ENCODE peak calls at places on chromosomes 4 and X, in four cellular contexts. A is AG04449, T is HFFc6, Y is DMS153. E is an unnamed sample.

GRCh38 chrX:101682723-101683122 is 23.1 kb upstream of the ARMCX2 start:
- DNase-seq in A (no peak), T (no peak), Y (no peak), E (no peak)

GRCh38 chr4:54367059-54367458 is 138.0 kb downstream of the PDGFRA start:
- DNase-seq in A (no peak), T (no peak), Y (no peak), E (no peak)

GRCh38 chr4:156798438-156798837 is 173.2 kb downstream of the PDGFC start:
- DNase-seq in A (no peak), T (no peak), Y (no peak), E (no peak)

GRCh38 chrX:10620121-10620699 is at the start of gene MID1:
- DNase-seq in A (no peak), T (peak; percentile 77), Y (no peak), E (peak; percentile 34)

GRCh38 chr4:48774760-48775398 is 5.2 kb downstream of the FRYL start:
- DNase-seq in A (no peak), T (no peak), Y (no peak), E (no peak)

GRCh38 chr4:41318839-41319530 is 62.3 kb downstream of the UCHL1 start:
- DNase-seq in A (no peak), T (no peak), Y (peak; percentile 37), E (peak; percentile 95)

GRCh38 chr4:95531141-95531540 is 17.6 kb downstream of the UNC5C start:
- DNase-seq in A (no peak), T (no peak), Y (no peak), E (no peak)

GRCh38 chr4:28254003-28254402 is 1393.4 kb downstream of the STIM2 start:
- DNase-seq in A (no peak), T (no peak), Y (no peak), E (no peak)

GRCh38 chrX:24235084-24235710 is 78.7 kb downstream of the SUPT20HL2 start:
- DNase-seq in A (no peak), T (no peak), Y (no peak), E (no peak)

GRCh38 chr4:17310269-17310652 is 201.6 kb downstream of the QDPR start:
- DNase-seq in A (peak; percentile 5), T (peak; percentile 75), Y (no peak), E (no peak)

GRCh38 chrX:10615931-10616780 is 4.2 kb downstream of the MID1 start:
- DNase-seq in A (no peak), T (peak; percentile 76), Y (no peak), E (peak; percentile 18)

GRCh38 chrX:44974462-44974861 is 101.5 kb downstream of the KDM6A start:
- DNase-seq in A (no peak), T (peak; percentile 8), Y (no peak), E (peak; percentile 6)

GRCh38 chr4:183987987-183988392 is 82.9 kb downstream of the STOX2 start:
- DNase-seq in A (peak; percentile 42), T (peak; percentile 70), Y (peak; percentile 50), E (peak; percentile 82)

GRCh38 chr4:1661695-1662094 is 22.4 kb downstream of the FAM53A start:
- DNase-seq in A (no peak), T (no peak), Y (no peak), E (no peak)

GRCh38 chrX:42694260-42694815 is 83.6 kb downstream of the PPP1R2C start:
- DNase-seq in A (no peak), T (no peak), Y (no peak), E (no peak)

GRCh38 chr4:60611762-60612496 is 588.2 kb upstream of the ADGRL3 start:
- DNase-seq in A (no peak), T (peak; percentile 54), Y (no peak), E (peak; percentile 96)

GRCh38 chr4:31078661-31079060 is 358.5 kb downstream of the PCDH7 start:
- DNase-seq in A (no peak), T (no peak), Y (no peak), E (no peak)

GRCh38 chrX:9279271-9279596 is 185.6 kb upstream of the TBL1X start:
- DNase-seq in A (no peak), T (no peak), Y (no peak), E (no peak)

GRCh38 chr4:149735796-149736195 is 79.8 kb downstream of the IQCM start:
- DNase-seq in A (no peak), T (no peak), Y (no peak), E (no peak)

GRCh38 chrX:72016881-72017783 is 106.5 kb downstream of the NHSL2 start:
- DNase-seq in A (no peak), T (no peak), Y (no peak), E (no peak)

GRCh38 chrX:137052641-137053235 is 18.9 kb upstream of the GPR101 start:
- DNase-seq in A (no peak), T (no peak), Y (peak; percentile 17), E (no peak)

E was measured in trophoblast cell.